ENCODE peak calls at places on chromosomes 5 and 9, in six cellular contexts. One of them, this sample, is unnamed.

GRCh38 chr5:16552666-16553343 is 64.0 kb downstream of the RETREG1 start:
- DNase-seq in HepG2: peak
- DNase-seq in GM12878: no peak
- DNase-seq in SK-N-SH: peak
- DNase-seq in K562: peak
- DNase-seq in A549: peak
- DNase-seq in this sample: peak

GRCh38 chr5:72392326-72392733 is 72.2 kb downstream of the PTCD2 start:
- DNase-seq in GM12878: no peak
- DNase-seq in HepG2: no peak
- DNase-seq in K562: no peak
- DNase-seq in SK-N-SH: no peak
- DNase-seq in A549: no peak
- DNase-seq in this sample: no peak

GRCh38 chr5:10977011-10977410 is 216.0 kb upstream of the DAP start:
- DNase-seq in GM12878: no peak
- DNase-seq in HepG2: no peak
- DNase-seq in K562: no peak
- DNase-seq in SK-N-SH: no peak
- DNase-seq in A549: no peak
- DNase-seq in this sample: no peak

GRCh38 chr5:180637962-180638680 is 11.3 kb downstream of the FLT4 start:
- DNase-seq in SK-N-SH: no peak
- DNase-seq in HepG2: no peak
- DNase-seq in K562: no peak
- DNase-seq in GM12878: no peak
- DNase-seq in A549: no peak
- DNase-seq in this sample: no peak

GRCh38 chr5:83608122-83608521 is 112.5 kb downstream of the HAPLN1 start:
- DNase-seq in HepG2: peak
- DNase-seq in K562: peak
- DNase-seq in A549: peak
- DNase-seq in SK-N-SH: peak
- DNase-seq in GM12878: no peak
- DNase-seq in this sample: peak

GRCh38 chr5:79785983-79786382 is 96.3 kb downstream of the CMYA5 start:
- DNase-seq in HepG2: no peak
- DNase-seq in K562: no peak
- DNase-seq in SK-N-SH: no peak
- DNase-seq in GM12878: no peak
- DNase-seq in A549: no peak
- DNase-seq in this sample: no peak

GRCh38 chr9:97703437-97704326 is 6.5 kb upstream of the XPA start:
- DNase-seq in HepG2: peak
- DNase-seq in A549: peak
- DNase-seq in SK-N-SH: peak
- DNase-seq in GM12878: peak
- DNase-seq in K562: no peak
- DNase-seq in this sample: no peak

GRCh38 chr5:171783051-171783450 is 2.6 kb upstream of the SMIM23 start:
- DNase-seq in GM12878: no peak
- DNase-seq in A549: no peak
- DNase-seq in HepG2: no peak
- DNase-seq in SK-N-SH: no peak
- DNase-seq in K562: no peak
- DNase-seq in this sample: no peak

GRCh38 chr9:96476013-96476412 is 26.0 kb downstream of the HABP4 start:
- DNase-seq in SK-N-SH: no peak
- DNase-seq in A549: no peak
- DNase-seq in K562: no peak
- DNase-seq in HepG2: no peak
- DNase-seq in GM12878: no peak
- DNase-seq in this sample: no peak

GRCh38 chr5:42057254-42057690 is 132.2 kb downstream of the FBXO4 start:
- DNase-seq in HepG2: peak
- DNase-seq in SK-N-SH: peak
- DNase-seq in GM12878: peak
- DNase-seq in A549: peak
- DNase-seq in K562: peak
- DNase-seq in this sample: peak

GRCh38 chr5:139678751-139679750 is 30.9 kb downstream of the CXXC5 start:
- DNase-seq in K562: no peak
- DNase-seq in SK-N-SH: peak
- DNase-seq in GM12878: no peak
- DNase-seq in A549: no peak
- DNase-seq in HepG2: no peak
- DNase-seq in this sample: no peak

DNA sequence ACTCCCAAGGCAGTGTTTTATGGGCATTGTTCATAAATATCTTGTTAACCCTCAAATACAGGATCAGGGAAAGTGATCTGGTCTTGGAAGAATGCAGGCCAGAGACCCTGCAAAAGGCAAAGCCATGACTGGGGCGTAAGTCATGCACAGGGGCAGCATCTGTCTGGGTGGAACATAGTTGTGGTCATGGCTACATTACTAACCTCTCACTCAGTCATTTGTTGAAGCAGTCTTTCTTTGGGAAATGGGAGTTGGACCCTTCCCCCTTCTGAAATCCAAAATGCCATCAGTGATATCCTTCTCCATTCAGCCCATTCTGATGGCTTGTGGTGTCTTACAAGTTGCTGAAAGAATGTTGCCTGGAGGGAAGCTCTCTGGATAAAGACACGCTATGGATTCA is 68.1 kb downstream of the GDNF start:
- DNase-seq in SK-N-SH: no peak
- DNase-seq in K562: no peak
- DNase-seq in GM12878: no peak
- DNase-seq in HepG2: no peak
- DNase-seq in A549: no peak
- DNase-seq in this sample: no peak
- TF ChIP-seq REST in SK-N-SH: peak
- TF ChIP-seq REST in K562: no peak
- TF ChIP-seq REST in GM12878: no peak
- TF ChIP-seq REST in HepG2: no peak
- TF ChIP-seq REST in A549: no peak
- TF ChIP-seq REST in this sample: no peak

DNA sequence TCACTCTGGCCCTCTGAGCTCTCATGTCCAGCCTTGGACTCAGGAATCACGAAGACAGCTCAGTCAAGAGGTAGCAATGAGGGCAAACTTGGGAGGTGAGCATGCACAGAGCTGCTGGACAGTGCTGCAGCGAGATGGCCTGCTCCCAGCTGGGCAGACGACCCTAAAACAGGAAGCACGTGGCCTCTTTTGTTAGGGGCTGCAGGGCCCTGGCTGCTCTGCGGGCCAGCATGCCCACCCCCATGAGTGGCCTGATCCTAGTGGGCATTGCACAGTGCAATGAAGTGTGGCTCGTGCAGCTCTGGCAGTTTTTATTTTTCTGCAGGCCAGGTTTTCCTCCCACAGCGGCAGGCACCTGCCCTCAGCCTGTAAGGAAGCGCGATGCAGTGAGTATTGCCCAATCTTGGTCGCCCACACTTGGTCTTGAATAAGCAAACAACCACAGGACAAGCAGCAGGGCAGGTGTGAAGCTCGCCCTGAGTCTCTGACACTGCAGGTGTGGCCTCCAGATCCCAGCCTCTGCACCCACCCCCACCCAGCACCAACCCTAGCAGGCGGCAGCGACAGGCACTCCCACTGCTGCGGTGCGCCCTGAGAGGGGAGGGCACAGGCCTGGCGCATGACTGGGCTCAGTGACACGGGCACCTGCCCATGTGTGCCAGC is 60.8 kb downstream of the SEMA4D start:
- DNase-seq in HepG2: no peak
- DNase-seq in SK-N-SH: no peak
- DNase-seq in A549: no peak
- DNase-seq in GM12878: no peak
- DNase-seq in K562: no peak
- DNase-seq in this sample: no peak
- TF ChIP-seq REST in HepG2: no peak
- TF ChIP-seq REST in SK-N-SH: no peak
- TF ChIP-seq REST in A549: no peak
- TF ChIP-seq REST in GM12878: no peak
- TF ChIP-seq REST in K562: no peak
- TF ChIP-seq REST in this sample: no peak

GRCh38 chr5:34002629-34003328 is 5.1 kb downstream of the AMACR start:
- DNase-seq in SK-N-SH: no peak
- DNase-seq in A549: no peak
- DNase-seq in HepG2: no peak
- DNase-seq in K562: no peak
- DNase-seq in GM12878: no peak
- DNase-seq in this sample: no peak

GRCh38 chr5:34005211-34005610 is 2.6 kb downstream of the AMACR start:
- DNase-seq in HepG2: no peak
- DNase-seq in K562: no peak
- DNase-seq in SK-N-SH: no peak
- DNase-seq in GM12878: no peak
- DNase-seq in A549: no peak
- DNase-seq in this sample: no peak

GRCh38 chr5:34003941-34004340 is 3.9 kb downstream of the AMACR start:
- DNase-seq in A549: no peak
- DNase-seq in K562: no peak
- DNase-seq in SK-N-SH: no peak
- DNase-seq in GM12878: no peak
- DNase-seq in HepG2: no peak
- DNase-seq in this sample: no peak

GRCh38 chr5:33999986-34000385 is 7.9 kb downstream of the AMACR start:
- DNase-seq in SK-N-SH: no peak
- DNase-seq in HepG2: no peak
- DNase-seq in A549: no peak
- DNase-seq in GM12878: no peak
- DNase-seq in K562: no peak
- DNase-seq in this sample: no peak

GRCh38 chr5:34001231-34001935 is 6.5 kb downstream of the AMACR start:
- DNase-seq in K562: no peak
- DNase-seq in GM12878: no peak
- DNase-seq in A549: peak
- DNase-seq in HepG2: peak
- DNase-seq in SK-N-SH: no peak
- DNase-seq in this sample: no peak
- TF ChIP-seq REST in K562: no peak
- TF ChIP-seq REST in GM12878: no peak
- TF ChIP-seq REST in A549: no peak
- TF ChIP-seq REST in HepG2: no peak
- TF ChIP-seq REST in SK-N-SH: no peak
- TF ChIP-seq REST in this sample: no peak

DNA sequence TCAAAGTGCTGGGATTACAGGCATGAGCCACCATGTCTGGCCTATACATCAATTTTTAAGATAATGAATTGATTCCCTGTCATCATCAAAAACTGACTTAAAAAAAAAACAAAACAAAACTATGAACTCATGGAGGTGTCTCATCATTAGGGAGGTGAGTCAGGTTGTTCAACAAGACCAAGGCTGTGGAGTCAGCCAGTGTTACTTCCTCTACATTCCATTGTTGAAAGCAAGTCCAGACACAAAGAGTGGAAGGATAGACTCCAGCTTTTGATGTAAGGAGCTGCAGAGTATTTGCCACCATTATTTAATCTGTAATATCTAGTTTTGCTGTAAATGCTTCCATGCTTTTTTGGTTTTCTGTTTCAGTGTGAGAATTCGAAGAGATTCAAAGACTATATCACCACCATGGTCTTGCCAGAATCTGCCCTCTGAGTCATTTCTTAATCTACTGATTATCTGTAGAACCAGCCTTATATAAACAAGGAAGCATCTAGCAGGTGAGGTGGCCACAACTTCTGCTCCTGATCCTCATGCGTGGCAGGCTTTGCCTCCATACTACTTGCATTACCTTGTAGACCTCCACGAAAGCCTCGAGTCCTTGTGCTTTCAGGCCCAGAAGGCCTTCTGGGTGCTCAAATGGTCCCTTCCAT is 156.1 kb downstream of the FGF1 start:
- DNase-seq in HepG2: peak
- DNase-seq in K562: no peak
- DNase-seq in GM12878: no peak
- DNase-seq in A549: peak
- DNase-seq in SK-N-SH: no peak
- DNase-seq in this sample: no peak
- TF ChIP-seq REST in HepG2: no peak
- TF ChIP-seq REST in K562: no peak
- TF ChIP-seq REST in GM12878: no peak
- TF ChIP-seq REST in A549: no peak
- TF ChIP-seq REST in SK-N-SH: no peak
- TF ChIP-seq REST in this sample: no peak

DNA sequence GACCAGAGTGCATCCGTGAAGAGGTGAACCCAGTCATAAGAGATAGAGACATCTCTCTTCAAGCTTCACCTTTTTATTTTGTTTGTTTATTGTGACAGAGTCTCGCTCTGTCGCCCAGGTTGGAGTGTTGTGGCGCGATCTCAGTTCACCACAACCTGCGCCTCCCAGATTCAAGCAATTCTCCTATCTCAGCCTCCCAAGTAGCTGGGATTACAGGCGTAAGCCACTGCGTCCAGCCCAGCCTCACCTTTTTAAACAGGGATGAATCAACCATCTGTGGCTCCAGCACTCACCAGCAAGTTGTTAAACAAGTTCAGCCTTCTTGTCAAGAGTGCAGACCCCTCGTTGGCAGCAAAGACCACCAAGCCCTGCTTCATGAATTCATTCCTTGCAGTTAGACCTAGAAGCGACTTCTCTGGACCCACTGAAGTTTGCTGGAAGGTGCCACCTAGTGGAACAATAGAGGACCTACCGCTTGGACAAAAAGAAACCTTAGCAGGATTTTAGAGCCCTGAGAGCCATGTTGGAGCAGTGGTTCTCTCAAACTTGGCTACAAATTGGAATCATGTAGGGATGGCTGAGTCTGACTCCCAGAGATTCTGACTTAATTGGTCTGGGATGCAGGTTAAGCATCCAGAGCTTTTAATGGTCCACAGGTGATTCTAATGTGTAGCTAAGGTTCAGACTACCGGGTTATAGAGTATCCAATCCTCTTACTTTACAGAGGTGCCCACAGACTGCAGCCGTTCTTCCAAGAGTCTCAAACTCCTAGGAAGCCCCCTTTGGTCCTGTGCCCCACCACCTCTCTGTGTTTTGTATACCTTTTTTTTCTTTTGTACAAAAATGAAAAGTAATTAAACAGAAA is 10.5 kb upstream of the GALNT10 start:
- DNase-seq in HepG2: peak
- DNase-seq in A549: peak
- DNase-seq in SK-N-SH: peak
- DNase-seq in GM12878: no peak
- DNase-seq in K562: peak
- DNase-seq in this sample: peak
- TF ChIP-seq REST in HepG2: no peak
- TF ChIP-seq REST in A549: no peak
- TF ChIP-seq REST in SK-N-SH: no peak
- TF ChIP-seq REST in GM12878: no peak
- TF ChIP-seq REST in K562: no peak
- TF ChIP-seq REST in this sample: no peak